ENCODE peak calls at places on chromosomes 12 and 14, in nine cellular contexts. V, L, R, H, F, X, P, U and T are unnamed samples.
A peak's percentile ranks its signal among the peaks of the same experiment; 100 is the strongest.

GRCh38 chr12:76784600-76785051 is 20.7 kb downstream of the ZDHHC17 start:
- DNase-seq in R (no peak), P (no peak), V (no peak), U (peak; percentile 31), F (no peak), H (no peak), L (no peak), X (no peak), T (no peak)

GRCh38 chr14:79514700-79515099 is 696.6 kb downstream of the DIO2 start:
- DNase-seq in U (no peak), V (no peak), R (no peak), H (no peak), X (no peak), P (no peak), L (no peak), F (no peak), T (no peak)

GRCh38 chr14:74671789-74672188 is 41.1 kb downstream of the AREL1 start:
- DNase-seq in H (no peak), V (no peak), F (no peak), R (no peak), P (no peak), U (peak; percentile 73), L (no peak), X (no peak), T (no peak)

GRCh38 chr12:94147991-94148840 is at the start of gene PLXNC1:
- DNase-seq in R (peak; percentile 91), U (peak; percentile 24), X (no peak), H (peak; percentile 70), P (peak; percentile 46), V (peak; percentile 82), L (no peak), F (peak; percentile 67), T (no peak)

GRCh38 chr12:55692631-55693322 is 14.9 kb downstream of the ITGA7 start:
- DNase-seq in F (no peak), H (no peak), V (no peak), U (no peak), X (no peak), P (no peak), L (peak; percentile 35), R (peak; percentile 55), T (no peak)

GRCh38 chr12:14384783-14385638 is 19.5 kb downstream of the ATF7IP start:
- DNase-seq in L (peak; percentile 61), H (peak; percentile 54), U (peak; percentile 92), P (peak; percentile 57), V (peak; percentile 66), F (peak; percentile 45), X (peak; percentile 93), R (no peak), T (peak; percentile 91)

GRCh38 chr14:75646762-75647161 is 13.9 kb downstream of the ERG28 start:
- DNase-seq in V (peak; percentile 23), P (no peak), H (no peak), R (no peak), F (no peak), U (no peak), L (no peak), X (no peak), T (no peak)

GRCh38 chr12:18868673-18869072 is 130.8 kb downstream of the CAPZA3 start:
- DNase-seq in H (no peak), P (no peak), U (peak; percentile 56), V (no peak), X (no peak), R (no peak), F (no peak), L (no peak), T (no peak)

GRCh38 chr14:63470877-63471565 is 72.2 kb downstream of the PPP2R5E start:
- DNase-seq in V (no peak), U (peak; percentile 84), H (no peak), L (no peak), P (no peak), F (no peak), X (peak; percentile 16), R (no peak), T (peak; percentile 69)

GRCh38 chr12:64521838-64522237 is 69.9 kb downstream of the TBK1 start:
- DNase-seq in H (no peak), R (no peak), P (no peak), U (no peak), L (no peak), F (no peak), X (no peak), V (no peak), T (no peak)

GRCh38 chr12:17470460-17470859 is 619.5 kb downstream of the RERGL start:
- DNase-seq in P (no peak), U (no peak), F (no peak), H (no peak), X (no peak), V (no peak), R (no peak), L (no peak), T (no peak)

GRCh38 chr12:77033658-77034164 is 31.7 kb downstream of the E2F7 start:
- DNase-seq in L (no peak), U (no peak), V (no peak), X (no peak), H (no peak), R (no peak), F (no peak), P (no peak), T (no peak)

GRCh38 chr12:89016970-89017778 is 335.1 kb downstream of the DUSP6 start:
- DNase-seq in U (peak; percentile 74), P (peak; percentile 47), H (no peak), V (no peak), R (peak; percentile 24), L (peak; percentile 61), X (peak; percentile 76), F (no peak), T (no peak)

GRCh38 chr14:47676301-47676617 is 854 bp upstream of the MDGA2 start:
- DNase-seq in V (no peak), X (no peak), R (no peak), F (no peak), L (no peak), H (no peak), U (no peak), P (no peak), T (no peak)

GRCh38 chr12:51847830-51848727 is at the start of gene FIGNL2:
- DNase-seq in H (no peak), R (peak; percentile 83), V (no peak), X (no peak), P (no peak), L (no peak), F (peak; percentile 50), U (no peak), T (no peak)

GRCh38 chr14:27945512-27945911 is 821.1 kb upstream of the FOXG1 start:
- DNase-seq in X (no peak), R (no peak), U (no peak), V (no peak), H (no peak), L (no peak), P (no peak), F (no peak), T (no peak)
- H3K9me3 ChIP-seq in X (peaks cover 10% of the 10 kb centered on the region), R (no peaks in the 10 kb centered on the region), U (peaks cover 9% of the 10 kb centered on the region), V (no peaks in the 10 kb centered on the region), H (no peaks in the 10 kb centered on the region), L (no peaks in the 10 kb centered on the region), P (no peaks in the 10 kb centered on the region), F (peaks cover 10% of the 10 kb centered on the region), T (no peaks in the 10 kb centered on the region)

GRCh38 chr14:105843444-105844046 is 317.2 kb downstream of the TMEM121 start:
- DNase-seq in U (no peak), L (no peak), P (no peak), V (no peak), X (no peak), F (no peak), R (no peak), H (no peak), T (no peak)

GRCh38 chr14:105844047-105844630 is 317.8 kb downstream of the TMEM121 start:
- DNase-seq in R (peak; percentile 60), F (no peak), P (no peak), X (no peak), H (no peak), V (no peak), L (no peak), U (no peak), T (no peak)

GRCh38 chr14:105840266-105841021 is 314.1 kb downstream of the TMEM121 start:
- DNase-seq in V (no peak), F (no peak), R (peak; percentile 71), H (no peak), X (no peak), L (peak; percentile 60), U (no peak), P (no peak), T (no peak)

GRCh38 chr14:105841022-105842009 is 314.9 kb downstream of the TMEM121 start:
- DNase-seq in U (no peak), X (no peak), L (no peak), R (peak; percentile 69), F (no peak), P (no peak), V (no peak), H (no peak), T (no peak)

DNA sequence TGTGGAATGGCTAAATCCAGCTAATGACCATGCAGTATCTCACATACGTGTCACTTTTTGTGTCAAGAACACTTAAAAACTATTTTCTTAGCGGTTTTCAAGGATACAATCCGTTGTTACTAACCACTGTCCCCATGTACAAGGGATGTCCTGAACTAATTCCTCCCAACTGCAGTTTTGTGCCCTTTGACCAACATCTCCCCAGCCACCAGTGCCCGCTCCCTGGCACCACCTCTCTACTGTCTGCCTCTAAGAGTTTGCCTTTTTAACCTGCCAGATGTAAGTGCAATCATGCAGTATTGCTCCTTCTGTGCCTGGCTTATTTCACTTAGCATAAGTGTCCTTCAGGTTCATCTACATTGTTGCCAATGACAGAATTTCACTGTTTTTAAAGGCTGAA is 315.7 kb downstream of the TMEM121 start:
- DNase-seq in L (no peak), P (no peak), R (no peak), V (no peak), X (no peak), F (no peak), H (no peak), U (no peak), T (no peak)
- H3K9me3 ChIP-seq in L (no peaks in the 10 kb centered on the region), P (no peaks in the 10 kb centered on the region), R (no peaks in the 10 kb centered on the region), V (no peaks in the 10 kb centered on the region), X (no peaks in the 10 kb centered on the region), F (no peaks in the 10 kb centered on the region), H (no peaks in the 10 kb centered on the region), U (peaks cover 61% of the 10 kb centered on the region), T (no peaks in the 10 kb centered on the region)

DNA sequence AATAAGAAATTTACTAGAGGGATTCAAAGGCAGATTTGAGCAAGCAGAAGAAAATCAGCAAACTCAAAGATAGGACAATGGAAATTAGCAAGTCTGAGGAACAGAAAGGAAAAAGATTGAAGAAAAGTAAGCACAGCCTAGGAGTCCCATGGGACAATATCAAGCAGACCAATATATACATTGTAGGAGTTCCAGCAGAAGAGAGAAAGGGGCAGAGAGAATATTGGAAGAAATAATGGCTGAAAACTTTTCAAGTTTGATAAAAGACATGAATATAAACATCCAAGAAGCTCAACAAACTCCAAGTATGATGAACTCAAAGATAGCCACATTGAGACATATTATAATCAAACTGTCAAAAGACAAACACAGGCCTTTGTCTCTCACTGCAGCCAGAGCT is 25.2 kb downstream of the ATP23 start:
- DNase-seq in X (no peak), U (no peak), P (no peak), L (no peak), R (no peak), F (no peak), H (no peak), V (no peak), T (no peak)
- H3K9me3 ChIP-seq in X (no peaks in the 10 kb centered on the region), U (no peaks in the 10 kb centered on the region), P (no peaks in the 10 kb centered on the region), L (peaks cover 3% of the 10 kb centered on the region), R (peaks cover 7% of the 10 kb centered on the region), F (peaks cover 40% of the 10 kb centered on the region), H (no peaks in the 10 kb centered on the region), V (peaks cover 5% of the 10 kb centered on the region), T (peaks cover 4% of the 10 kb centered on the region)

DNA sequence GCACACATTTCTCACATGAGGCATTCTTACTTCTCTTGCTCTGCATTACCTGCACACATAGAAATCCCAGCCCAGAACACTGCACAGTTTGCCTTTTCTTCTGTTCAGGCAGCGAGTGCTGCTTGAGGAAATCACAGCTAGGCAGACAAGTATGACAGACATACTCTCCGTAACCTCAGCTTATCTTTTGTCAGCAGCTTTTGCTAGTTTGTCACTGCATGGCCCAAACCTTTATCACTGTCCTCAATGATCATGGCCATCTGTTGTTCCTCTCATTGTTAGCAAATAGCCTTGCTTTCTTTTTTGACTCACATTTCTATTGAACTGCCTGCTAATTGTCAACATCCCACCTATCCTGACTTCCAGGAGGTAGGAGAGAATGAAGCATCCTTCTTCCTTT is 5.3 kb downstream of the ZNF10 start:
- DNase-seq in R (no peak), P (no peak), F (no peak), L (no peak), V (no peak), X (no peak), H (no peak), U (no peak), T (no peak)
- H3K9me3 ChIP-seq in R (peaks cover 82% of the 10 kb centered on the region), P (peaks cover 11% of the 10 kb centered on the region), F (peaks cover 82% of the 10 kb centered on the region), L (peaks cover 59% of the 10 kb centered on the region), V (peaks cover 45% of the 10 kb centered on the region), X (peaks cover 9% of the 10 kb centered on the region), H (peaks cover 73% of the 10 kb centered on the region), U (peaks cover 26% of the 10 kb centered on the region), T (peaks cover 20% of the 10 kb centered on the region)